ENCODE peak calls at places on chromosomes 12 and 14, in five cellular contexts. S is CD8-positive, alpha-beta memory T cell; T is kidney epithelial cell; U is right cardiac atrium; I is CD8-positive, alpha-beta T cell. A is an unnamed sample.

GRCh38 chr14:52692248-52692962 is 3.0 kb downstream of the ERO1A start:
- DNase-seq in S (no peak), T (no peak), U (no peak), I (no peak), A (no peak)

GRCh38 chr12:108447168-108447840 is 67.8 kb upstream of the FICD start:
- DNase-seq in S (no peak), T (no peak), U (no peak), I (no peak), A (no peak)

GRCh38 chr14:103519837-103520212 is 2.8 kb downstream of the CKB start:
- DNase-seq in S (peak; percentile 46), T (no peak), U (peak; percentile 79), I (no peak), A (no peak)

GRCh38 chr12:71392521-71393145 is 47.0 kb upstream of the LGR5 start:
- DNase-seq in S (no peak), T (peak; percentile 58), U (no peak), I (no peak), A (peak; percentile 63)

GRCh38 chr14:95048771-95049312 is 108.5 kb downstream of the DICER1 start:
- DNase-seq in S (no peak), T (no peak), U (no peak), I (no peak), A (peak; percentile 42)

GRCh38 chr12:89244536-89244935 is 107.8 kb downstream of the DUSP6 start:
- DNase-seq in S (no peak), T (no peak), U (no peak), I (no peak), A (no peak)

GRCh38 chr14:64788706-64789105 is 84.5 kb downstream of the PLEKHG3 start:
- DNase-seq in S (no peak), T (peak; percentile 74), U (no peak), I (no peak), A (no peak)

GRCh38 chr12:122981587-122982493 is 1.4 kb downstream of the ARL6IP4 start:
- DNase-seq in S (no peak), T (no peak), U (peak; percentile 50), I (no peak), A (peak; percentile 59)

GRCh38 chr12:92796650-92797049 is 93.9 kb downstream of the PLEKHG7 start:
- DNase-seq in S (no peak), T (no peak), U (no peak), I (no peak), A (no peak)

DNA sequence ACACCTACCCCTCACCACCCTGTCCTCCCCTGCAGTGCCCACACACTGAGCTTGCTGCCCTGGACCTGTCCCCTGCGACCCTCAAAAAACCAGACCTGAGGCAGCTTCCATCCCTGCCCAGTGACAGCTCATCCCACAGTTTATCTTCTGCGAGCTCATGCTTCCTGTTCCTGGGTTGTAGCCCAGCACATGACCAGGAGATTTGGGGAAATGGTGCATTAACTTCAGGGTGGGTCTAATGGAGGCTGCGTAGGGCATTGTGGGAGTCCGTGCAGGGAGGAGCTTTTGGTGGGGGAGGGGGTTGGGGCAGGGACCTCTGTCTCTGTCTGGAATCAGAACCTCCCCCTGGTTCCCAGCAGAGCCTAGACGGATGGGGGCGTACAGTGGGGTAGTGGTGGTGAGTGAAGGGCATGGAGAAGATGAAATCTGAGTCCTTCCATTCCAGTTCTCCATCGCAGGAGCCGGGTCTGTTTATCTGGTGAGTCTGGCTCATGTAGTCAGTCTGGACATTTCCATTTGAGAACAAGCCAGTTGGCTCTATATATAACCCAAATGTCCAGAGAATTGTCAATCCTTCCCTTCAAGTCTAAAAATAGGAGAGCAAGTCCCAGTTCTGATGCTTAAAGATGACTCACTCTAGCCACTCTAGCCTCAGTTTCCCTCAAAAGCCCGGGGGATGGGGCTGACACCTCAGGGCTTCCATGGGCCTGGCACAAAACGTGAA is 270.9 kb downstream of the CACNA1C start:
- DNase-seq in S (no peak), T (no peak), U (no peak), I (no peak), A (no peak)
- H3K27me3 ChIP-seq in S (peaks cover 6% of the 10 kb centered on the region), T (no peaks in the 10 kb centered on the region), U (no peaks in the 10 kb centered on the region), I (no peaks in the 10 kb centered on the region), A (no peaks in the 10 kb centered on the region)

GRCh38 chr14:22386924-22387775 is 201.9 kb downstream of the DAD1 start:
- DNase-seq in S (no peak), T (no peak), U (no peak), I (peak; percentile 3), A (peak; percentile 89)
- H3K27me3 ChIP-seq in S (no peaks in the 10 kb centered on the region), T (no peaks in the 10 kb centered on the region), U (no peaks in the 10 kb centered on the region), I (no peaks in the 10 kb centered on the region), A (no peaks in the 10 kb centered on the region)

GRCh38 chr14:100156776-100157175 is 2.7 kb downstream of the DEGS2 start:
- DNase-seq in S (no peak), T (no peak), U (peak; percentile 34), I (no peak), A (no peak)

GRCh38 chr14:100158566-100159106 is 809 bp downstream of the DEGS2 start:
- DNase-seq in S (no peak), T (no peak), U (peak; percentile 41), I (no peak), A (no peak)

GRCh38 chr14:100153560-100153959 is 5.9 kb downstream of the DEGS2 start:
- DNase-seq in S (no peak), T (no peak), U (peak; percentile 30), I (no peak), A (no peak)

GRCh38 chr14:100155049-100155621 is 4.3 kb downstream of the DEGS2 start:
- DNase-seq in S (no peak), T (no peak), U (peak; percentile 42), I (no peak), A (peak; percentile 96)

DNA sequence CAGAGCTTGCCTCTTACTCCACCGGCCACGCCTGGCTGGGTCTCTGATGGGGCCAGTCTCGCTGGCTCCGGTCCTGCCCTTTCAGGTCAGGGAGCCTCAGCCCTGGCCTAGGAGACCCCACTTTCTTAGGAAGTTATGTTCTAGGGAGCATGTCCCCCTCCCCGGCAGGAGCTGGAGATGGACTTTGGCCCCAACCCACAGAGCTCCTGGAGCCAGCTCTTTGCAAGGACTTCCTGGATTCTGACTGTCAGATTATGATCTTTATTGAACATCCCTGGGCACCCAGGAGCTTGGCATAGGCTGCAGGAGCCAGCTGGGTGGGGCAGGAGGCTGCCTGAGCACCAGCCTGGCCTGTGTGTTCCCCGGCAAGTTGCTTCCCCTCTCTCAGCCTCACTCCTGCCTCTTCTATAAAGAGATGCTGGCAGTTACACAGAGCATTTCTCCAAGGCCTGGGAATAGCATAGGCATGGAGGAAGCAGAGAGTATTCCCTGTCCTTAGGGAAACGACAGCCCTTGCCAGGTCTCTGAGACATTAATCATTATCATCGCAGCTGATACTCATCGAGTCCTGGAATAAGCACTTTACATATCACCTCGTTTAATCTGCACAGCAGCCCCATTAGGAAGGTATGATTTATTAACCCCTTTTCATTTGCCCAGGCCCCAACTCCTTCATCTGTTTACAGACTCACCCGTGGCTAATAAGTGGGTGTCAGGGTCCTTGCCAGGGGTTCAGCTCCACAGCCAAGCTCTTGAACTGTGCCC is 3.4 kb downstream of the DEGS2 start:
- DNase-seq in S (no peak), T (no peak), U (peak; percentile 33), I (no peak), A (no peak)
- H3K27me3 ChIP-seq in S (no peaks in the 10 kb centered on the region), T (peaks cover 39% of the 10 kb centered on the region), U (no peaks in the 10 kb centered on the region), I (no peaks in the 10 kb centered on the region), A (peaks cover 52% of the 10 kb centered on the region)

GRCh38 chr14:85417396-85417795 is 112.5 kb upstream of the FLRT2 start:
- DNase-seq in S (no peak), T (no peak), U (no peak), I (no peak), A (no peak)
- H3K27me3 ChIP-seq in S (no peaks in the 10 kb centered on the region), T (no peaks in the 10 kb centered on the region), U (no peaks in the 10 kb centered on the region), I (no peaks in the 10 kb centered on the region), A (no peaks in the 10 kb centered on the region)

GRCh38 chr12:112682586-112682985 is 109.0 kb upstream of the RPH3A start:
- DNase-seq in S (no peak), T (no peak), U (no peak), I (no peak), A (no peak)

GRCh38 chr12:112684742-112685141 is 106.8 kb upstream of the RPH3A start:
- DNase-seq in S (no peak), T (no peak), U (no peak), I (no peak), A (peak; percentile 66)

GRCh38 chr12:112686373-112686772 is 105.2 kb upstream of the RPH3A start:
- DNase-seq in S (no peak), T (no peak), U (no peak), I (no peak), A (peak; percentile 22)

GRCh38 chr12:112680993-112681392 is 110.6 kb upstream of the RPH3A start:
- DNase-seq in S (no peak), T (no peak), U (no peak), I (no peak), A (peak; percentile 57)

DNA sequence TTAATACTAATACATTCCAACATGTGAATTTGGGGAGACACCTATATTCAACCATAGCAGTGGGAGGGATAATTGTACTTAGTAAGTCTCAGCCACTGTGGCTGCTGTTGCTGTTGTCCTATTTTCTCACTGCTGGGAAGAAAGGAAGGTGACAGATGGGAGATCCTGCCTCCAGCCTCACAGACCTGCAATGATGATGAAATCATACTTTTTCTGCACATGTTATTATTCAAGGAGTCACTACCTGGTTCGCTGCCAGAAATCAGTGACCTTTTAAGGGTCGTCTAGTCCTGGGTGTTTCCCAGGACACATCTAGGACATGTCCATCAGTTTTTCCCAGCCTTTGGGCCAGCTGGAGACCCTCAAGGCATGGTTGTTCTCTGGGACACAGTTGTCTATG is 106.2 kb upstream of the RPH3A start:
- DNase-seq in S (no peak), T (no peak), U (no peak), I (no peak), A (no peak)
- H3K27me3 ChIP-seq in S (no peaks in the 10 kb centered on the region), T (peaks cover 5% of the 10 kb centered on the region), U (no peaks in the 10 kb centered on the region), I (no peaks in the 10 kb centered on the region), A (peaks cover 17% of the 10 kb centered on the region)

GRCh38 chr12:91379051-91379775 is 196.6 kb upstream of the DCN start:
- DNase-seq in S (no peak), T (no peak), U (no peak), I (no peak), A (no peak)

GRCh38 chr12:91380651-91381050 is 198.0 kb upstream of the DCN start:
- DNase-seq in S (no peak), T (no peak), U (no peak), I (no peak), A (no peak)

GRCh38 chr12:91382081-91382543 is 199.5 kb upstream of the DCN start:
- DNase-seq in S (peak; percentile 86), T (peak; percentile 51), U (peak; percentile 87), I (peak; percentile 84), A (peak; percentile 98)

GRCh38 chr12:91383106-91383505 is 200.5 kb upstream of the DCN start:
- DNase-seq in S (no peak), T (no peak), U (no peak), I (no peak), A (no peak)

GRCh38 chr12:91381309-91381804 is 198.7 kb upstream of the DCN start:
- DNase-seq in S (no peak), T (peak; percentile 91), U (peak; percentile 53), I (no peak), A (peak; percentile 94)
- H3K27me3 ChIP-seq in S (no peaks in the 10 kb centered on the region), T (no peaks in the 10 kb centered on the region), U (no peaks in the 10 kb centered on the region), I (no peaks in the 10 kb centered on the region), A (no peaks in the 10 kb centered on the region)